ENCODE peak calls at places on chromosomes 1 and 21, in six cellular contexts. J is neuronal stem cell, I is H9, C is mesenchymal stem cell, V is H1, Q is trophoblast cell. R is an unnamed sample.

GRCh38 chr21:39685991-39686390 is 59.0 kb upstream of the IGSF5 start:
- DNase-seq in J (no peak), I (no peak), C (no peak), V (no peak), Q (no peak), R (no peak)

GRCh38 chr1:10677508-10678364 is 118.7 kb downstream of the CASZ1 start:
- DNase-seq in J (no peak), I (no peak), C (no peak), V (no peak), Q (no peak), R (no peak)

GRCh38 chr1:30914587-30914922 is 6.0 kb upstream of the SDC3 start:
- DNase-seq in J (no peak), I (no peak), C (no peak), V (no peak), Q (no peak), R (no peak)

GRCh38 chr1:245045087-245045881 is 109.5 kb upstream of the KIF26B start:
- DNase-seq in J (no peak), I (peak; percentile 49), C (no peak), V (no peak), Q (no peak), R (peak; percentile 27)

GRCh38 chr21:25790122-25790951 is 55.6 kb downstream of the GABPA start:
- DNase-seq in J (peak; percentile 8), I (no peak), C (peak; percentile 47), V (no peak), Q (no peak), R (peak; percentile 41)

GRCh38 chr1:181139631-181140051 is 51.1 kb downstream of the IER5 start:
- DNase-seq in J (no peak), I (no peak), C (peak; percentile 42), V (no peak), Q (no peak), R (peak; percentile 73)

GRCh38 chr1:43455205-43455889 is 1.6 kb upstream of the HYI start:
- DNase-seq in J (no peak), I (no peak), C (no peak), V (no peak), Q (no peak), R (no peak)

GRCh38 chr1:3684031-3684430 is 31.7 kb downstream of the TP73 start:
- DNase-seq in J (peak; percentile 51), I (peak; percentile 83), C (peak; percentile 2), V (no peak), Q (no peak), R (no peak)

GRCh38 chr1:17198476-17199258 is 6.3 kb upstream of the PADI1 start:
- DNase-seq in J (no peak), I (peak; percentile 17), C (peak; percentile 16), V (no peak), Q (no peak), R (no peak)

GRCh38 chr1:180912211-180912800 is 391 bp upstream of the KIAA1614 start:
- DNase-seq in J (peak; percentile 68), I (peak; percentile 62), C (peak; percentile 60), V (no peak), Q (no peak), R (peak; percentile 34)

GRCh38 chr21:32207096-32207716 is 71.6 kb downstream of the MIS18A start:
- DNase-seq in J (no peak), I (no peak), C (no peak), V (no peak), Q (peak; percentile 7), R (no peak)

GRCh38 chr1:24199291-24199900 is 12.3 kb upstream of the IFNLR1 start:
- DNase-seq in J (peak; percentile 69), I (peak; percentile 75), C (peak; percentile 70), V (no peak), Q (peak; percentile 37), R (peak; percentile 57)

GRCh38 chr1:54499097-54500029 is 48.7 kb upstream of the ACOT11 start:
- DNase-seq in J (no peak), I (peak; percentile 70), C (peak; percentile 68), V (no peak), Q (no peak), R (peak; percentile 36)

GRCh38 chr1:84724128-84724860 is 34.0 kb upstream of the SSX2IP start:
- DNase-seq in J (no peak), I (peak; percentile 86), C (no peak), V (peak; percentile 69), Q (peak; percentile 24), R (no peak)

GRCh38 chr1:228837817-228838716 is 102.8 kb downstream of the RHOU start:
- DNase-seq in J (peak; percentile 42), I (no peak), C (peak; percentile 95), V (no peak), Q (peak; percentile 96), R (peak; percentile 93)

GRCh38 chr1:153348511-153349362 is at the start of gene PGLYRP4:
- DNase-seq in J (no peak), I (peak; percentile 58), C (no peak), V (no peak), Q (peak; percentile 51), R (no peak)

GRCh38 chr1:1163538-1164070 is 10.1 kb upstream of the TTLL10 start:
- DNase-seq in J (no peak), I (no peak), C (no peak), V (no peak), Q (no peak), R (no peak)
- H3K4me1 ChIP-seq in J (peaks cover 12% of the 10 kb centered on the region), I (no peaks in the 10 kb centered on the region), C (peaks cover 68% of the 10 kb centered on the region), V (peaks cover 32% of the 10 kb centered on the region), Q (peaks cover under 1% of the 10 kb centered on the region), R (peaks cover under 1% of the 10 kb centered on the region)

GRCh38 chr1:233540788-233541187 is 73.1 kb upstream of the KCNK1 start:
- DNase-seq in J (no peak), I (no peak), C (peak; percentile 25), V (no peak), Q (no peak), R (no peak)

GRCh38 chr1:233547726-233548125 is 66.2 kb upstream of the KCNK1 start:
- DNase-seq in J (no peak), I (no peak), C (no peak), V (no peak), Q (no peak), R (no peak)

GRCh38 chr1:233543338-233544255 is 70.3 kb upstream of the KCNK1 start:
- DNase-seq in J (no peak), I (no peak), C (peak; percentile 88), V (no peak), Q (peak; percentile 54), R (peak; percentile 33)

GRCh38 chr1:233549404-233549803 is 64.5 kb upstream of the KCNK1 start:
- DNase-seq in J (no peak), I (no peak), C (no peak), V (no peak), Q (no peak), R (no peak)

DNA sequence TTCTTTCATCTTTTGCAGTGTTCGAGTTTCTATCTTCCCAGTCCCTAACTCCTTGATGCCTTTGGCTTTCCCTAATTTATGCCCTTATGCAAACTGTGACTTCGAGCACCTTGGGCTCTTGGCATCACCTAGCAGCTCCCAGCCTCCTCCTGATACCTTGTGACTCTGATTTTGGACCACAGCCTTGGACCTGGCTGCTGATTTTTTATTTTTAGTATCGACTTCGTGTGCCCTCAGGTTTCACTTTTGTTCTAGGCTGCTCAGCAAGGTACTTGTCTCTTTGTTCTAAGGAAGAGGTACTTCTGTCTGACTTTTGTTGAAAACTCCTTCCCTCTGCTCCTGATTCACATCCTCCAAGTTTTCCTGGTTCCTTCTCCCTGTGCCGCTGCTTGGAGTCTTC is 69.6 kb upstream of the KCNK1 start:
- DNase-seq in J (no peak), I (no peak), C (no peak), V (no peak), Q (no peak), R (no peak)
- H3K14ac ChIP-seq in J (no peak overlapping the region), I (no peak overlapping the region), C (no peak overlapping the region), V (no peak overlapping the region), Q (no peak overlapping the region), R (no peak overlapping the region)

GRCh38 chr1:18738126-18738525 is 107.5 kb downstream of the PAX7 start:
- DNase-seq in J (no peak), I (no peak), C (no peak), V (no peak), Q (no peak), R (no peak)

GRCh38 chr1:18738617-18739016 is 108.0 kb downstream of the PAX7 start:
- DNase-seq in J (no peak), I (no peak), C (no peak), V (no peak), Q (no peak), R (no peak)

GRCh38 chr1:18739408-18739807 is 108.8 kb downstream of the PAX7 start:
- DNase-seq in J (no peak), I (no peak), C (no peak), V (no peak), Q (no peak), R (no peak)

GRCh38 chr1:18739956-18740355 is 109.3 kb downstream of the PAX7 start:
- DNase-seq in J (no peak), I (no peak), C (no peak), V (no peak), Q (no peak), R (no peak)

GRCh38 chr1:18740617-18741016 is 110.0 kb downstream of the PAX7 start:
- DNase-seq in J (no peak), I (no peak), C (no peak), V (no peak), Q (no peak), R (no peak)
- H3K4me1 ChIP-seq in J (peaks cover 17% of the 10 kb centered on the region), I (no peaks in the 10 kb centered on the region), C (no peaks in the 10 kb centered on the region), V (no peaks in the 10 kb centered on the region), Q (no peaks in the 10 kb centered on the region), R (no peaks in the 10 kb centered on the region)

GRCh38 chr1:218741852-218742251 is 396.7 kb downstream of the TGFB2 start:
- DNase-seq in J (no peak), I (no peak), C (peak; percentile 5), V (no peak), Q (no peak), R (peak; percentile 41)
- H3K14ac ChIP-seq in J (no peak overlapping the region), I (no peak overlapping the region), C (no peak overlapping the region), V (no peak overlapping the region), Q (no peak overlapping the region), R (no peak overlapping the region)

GRCh38 chr1:203666621-203667020 is 40.0 kb downstream of the ATP2B4 start:
- DNase-seq in J (no peak), I (no peak), C (peak; percentile 81), V (no peak), Q (no peak), R (no peak)
- H3K4me1 ChIP-seq in J (peaks cover 11% of the 10 kb centered on the region), I (peaks cover 1% of the 10 kb centered on the region), C (peaks cover 26% of the 10 kb centered on the region), V (peaks cover 2% of the 10 kb centered on the region), Q (peaks cover 16% of the 10 kb centered on the region), R (peaks cover 45% of the 10 kb centered on the region)

DNA sequence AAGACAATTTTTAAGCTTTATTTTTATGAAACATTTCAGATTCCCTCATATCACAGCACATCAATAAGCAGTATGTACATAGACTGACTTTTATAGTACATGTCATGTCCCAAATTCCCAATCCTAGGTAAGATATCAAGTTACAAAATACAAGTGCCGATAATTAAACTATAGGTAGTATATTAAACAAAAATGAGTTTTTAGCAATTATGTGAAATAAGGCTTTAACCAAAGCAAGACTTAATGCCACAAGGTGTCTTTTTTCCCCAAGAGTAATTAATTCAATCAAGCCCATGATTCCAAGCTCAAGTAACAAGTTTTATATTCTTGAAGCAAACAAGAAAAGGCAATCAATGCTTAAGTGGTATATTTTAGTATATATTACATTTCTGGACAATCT is 4.9 kb downstream of the EXOC8 start:
- DNase-seq in J (no peak), I (no peak), C (no peak), V (no peak), Q (no peak), R (no peak)
- H3K14ac ChIP-seq in J (no peak overlapping the region), I (no peak overlapping the region), C (no peak overlapping the region), V (no peak overlapping the region), Q (no peak overlapping the region), R (no peak overlapping the region)